ENCODE peak calls at places on chromosome 7, in four cellular contexts. One of them, this sample, is unnamed.

GRCh38 chr7:80942261-80943041 is 23.6 kb upstream of the SEMA3C start:
- DNase-seq in hepatic stellate cell: peak
- DNase-seq in adipocyte: peak
- DNase-seq in lower lobe of right lung: no peak
- DNase-seq in this sample: peak

GRCh38 chr7:144037414-144038096 is 11.2 kb upstream of the OR2A5 start:
- DNase-seq in hepatic stellate cell: no peak
- DNase-seq in adipocyte: no peak
- DNase-seq in lower lobe of right lung: no peak
- DNase-seq in this sample: no peak

GRCh38 chr7:151060416-151061234 is 1.2 kb downstream of the SLC4A2 start:
- DNase-seq in hepatic stellate cell: peak
- DNase-seq in adipocyte: peak
- DNase-seq in lower lobe of right lung: no peak
- DNase-seq in this sample: no peak

GRCh38 chr7:101058355-101058754 is 26.9 kb upstream of the TRIM56 start:
- DNase-seq in hepatic stellate cell: peak
- DNase-seq in adipocyte: peak
- DNase-seq in lower lobe of right lung: peak
- DNase-seq in this sample: peak

GRCh38 chr7:49791089-49791741 is 17.8 kb downstream of the VWC2 start:
- DNase-seq in hepatic stellate cell: no peak
- DNase-seq in adipocyte: no peak
- DNase-seq in lower lobe of right lung: no peak
- DNase-seq in this sample: no peak

GRCh38 chr7:138785587-138786437 is 12.0 kb upstream of the TMEM213 start:
- DNase-seq in hepatic stellate cell: no peak
- DNase-seq in adipocyte: peak
- DNase-seq in lower lobe of right lung: no peak
- DNase-seq in this sample: peak

GRCh38 chr7:46383605-46384004 is 462.5 kb upstream of the IGFBP3 start:
- DNase-seq in hepatic stellate cell: no peak
- DNase-seq in adipocyte: peak
- DNase-seq in lower lobe of right lung: no peak
- DNase-seq in this sample: no peak

GRCh38 chr7:81608748-81609382 is 161.0 kb downstream of the HGF start:
- DNase-seq in hepatic stellate cell: no peak
- DNase-seq in adipocyte: no peak
- DNase-seq in lower lobe of right lung: no peak
- DNase-seq in this sample: no peak

This sample was measured in COLO829.